ENCODE peak calls at places on chromosomes 11 and 22, in seven cellular contexts. One of them, this sample, is unnamed. For H3K4me1, the result is how much of the 10 kb centered on the place peaks cover.

GRCh38 chr22:32745251-32745995 is 56.1 kb upstream of the TIMP3 start:
- DNase-seq in suprapubic skin: peak
- DNase-seq in heart left ventricle: peak
- DNase-seq in mammary epithelial cell: peak
- DNase-seq in thoracic aorta: no peak
- DNase-seq in fibroblast of lung: peak
- DNase-seq in RWPE2: peak
- DNase-seq in this sample: peak

GRCh38 chr11:68028802-68029475 is 1.5 kb upstream of the NDUFS8 start:
- DNase-seq in suprapubic skin: no peak
- DNase-seq in heart left ventricle: no peak
- DNase-seq in mammary epithelial cell: peak
- DNase-seq in thoracic aorta: no peak
- DNase-seq in fibroblast of lung: peak
- DNase-seq in RWPE2: no peak
- DNase-seq in this sample: no peak

GRCh38 chr11:68441466-68442230 is 18.9 kb upstream of the PPP6R3 start:
- DNase-seq in suprapubic skin: no peak
- DNase-seq in heart left ventricle: no peak
- DNase-seq in mammary epithelial cell: no peak
- DNase-seq in thoracic aorta: no peak
- DNase-seq in fibroblast of lung: peak
- DNase-seq in RWPE2: no peak
- DNase-seq in this sample: no peak

GRCh38 chr11:46247090-46247489 is 30.4 kb upstream of the CREB3L1 start:
- DNase-seq in suprapubic skin: no peak
- DNase-seq in heart left ventricle: no peak
- DNase-seq in mammary epithelial cell: peak
- DNase-seq in thoracic aorta: no peak
- DNase-seq in fibroblast of lung: peak
- DNase-seq in RWPE2: no peak
- DNase-seq in this sample: no peak

GRCh38 chr22:46107753-46108563 is 42.4 kb upstream of the PPARA start:
- DNase-seq in suprapubic skin: no peak
- DNase-seq in heart left ventricle: no peak
- DNase-seq in mammary epithelial cell: peak
- DNase-seq in thoracic aorta: no peak
- DNase-seq in fibroblast of lung: no peak
- DNase-seq in RWPE2: no peak
- DNase-seq in this sample: no peak

GRCh38 chr11:29018631-29019030 is 910.4 kb downstream of the METTL15 start:
- DNase-seq in suprapubic skin: no peak
- DNase-seq in heart left ventricle: no peak
- DNase-seq in mammary epithelial cell: peak
- DNase-seq in thoracic aorta: no peak
- DNase-seq in fibroblast of lung: peak
- DNase-seq in RWPE2: no peak
- DNase-seq in this sample: no peak

GRCh38 chr11:91946397-91947090 is 278.1 kb upstream of the FAT3 start:
- DNase-seq in suprapubic skin: no peak
- DNase-seq in heart left ventricle: no peak
- DNase-seq in mammary epithelial cell: peak
- DNase-seq in thoracic aorta: no peak
- DNase-seq in fibroblast of lung: peak
- DNase-seq in RWPE2: no peak
- DNase-seq in this sample: no peak

GRCh38 chr22:20243545-20244249 is 24.4 kb downstream of the RTN4R start:
- DNase-seq in suprapubic skin: no peak
- DNase-seq in heart left ventricle: peak
- DNase-seq in mammary epithelial cell: peak
- DNase-seq in thoracic aorta: no peak
- DNase-seq in fibroblast of lung: peak
- DNase-seq in RWPE2: no peak
- DNase-seq in this sample: no peak

GRCh38 chr11:68775951-68776388 is 24.6 kb upstream of the TESMIN start:
- DNase-seq in suprapubic skin: no peak
- DNase-seq in heart left ventricle: no peak
- DNase-seq in mammary epithelial cell: peak
- DNase-seq in thoracic aorta: no peak
- DNase-seq in fibroblast of lung: no peak
- DNase-seq in RWPE2: no peak
- DNase-seq in this sample: peak

GRCh38 chr11:65894034-65894591 is 3.6 kb downstream of the CCDC85B start:
- DNase-seq in suprapubic skin: peak
- DNase-seq in heart left ventricle: peak
- DNase-seq in mammary epithelial cell: no peak
- DNase-seq in thoracic aorta: no peak
- DNase-seq in fibroblast of lung: no peak
- DNase-seq in RWPE2: no peak
- DNase-seq in this sample: no peak

GRCh38 chr11:17012712-17013547 is 1.3 kb downstream of the PLEKHA7 start:
- DNase-seq in suprapubic skin: peak
- DNase-seq in heart left ventricle: peak
- DNase-seq in mammary epithelial cell: peak
- DNase-seq in thoracic aorta: no peak
- DNase-seq in fibroblast of lung: peak
- DNase-seq in RWPE2: peak
- DNase-seq in this sample: peak

GRCh38 chr11:94740083-94740974 is 27.8 kb upstream of the AMOTL1 start:
- DNase-seq in suprapubic skin: no peak
- DNase-seq in heart left ventricle: peak
- DNase-seq in mammary epithelial cell: no peak
- DNase-seq in thoracic aorta: peak
- DNase-seq in fibroblast of lung: peak
- DNase-seq in RWPE2: no peak
- DNase-seq in this sample: no peak
- H3K4me3 ChIP-seq in suprapubic skin: peak
- H3K4me3 ChIP-seq in heart left ventricle: peak
- H3K4me3 ChIP-seq in mammary epithelial cell: peak
- H3K4me3 ChIP-seq in thoracic aorta: peak
- H3K4me3 ChIP-seq in fibroblast of lung: peak
- H3K4me3 ChIP-seq in RWPE2: peak
- H3K4me3 ChIP-seq in this sample: no peak

GRCh38 chr11:111421251-111421650 is 42.2 kb upstream of the POU2AF1 start:
- DNase-seq in suprapubic skin: no peak
- DNase-seq in heart left ventricle: no peak
- DNase-seq in mammary epithelial cell: no peak
- DNase-seq in thoracic aorta: no peak
- DNase-seq in fibroblast of lung: no peak
- DNase-seq in RWPE2: no peak
- DNase-seq in this sample: no peak

GRCh38 chr11:111419181-111419580 is 40.1 kb upstream of the POU2AF1 start:
- DNase-seq in suprapubic skin: no peak
- DNase-seq in heart left ventricle: no peak
- DNase-seq in mammary epithelial cell: no peak
- DNase-seq in thoracic aorta: no peak
- DNase-seq in fibroblast of lung: no peak
- DNase-seq in RWPE2: no peak
- DNase-seq in this sample: no peak

GRCh38 chr11:111423250-111423615 is 44.2 kb upstream of the POU2AF1 start:
- DNase-seq in suprapubic skin: no peak
- DNase-seq in heart left ventricle: no peak
- DNase-seq in mammary epithelial cell: no peak
- DNase-seq in thoracic aorta: no peak
- DNase-seq in fibroblast of lung: no peak
- DNase-seq in RWPE2: no peak
- DNase-seq in this sample: no peak

GRCh38 chr11:111419641-111420327 is 40.7 kb upstream of the POU2AF1 start:
- DNase-seq in suprapubic skin: no peak
- DNase-seq in heart left ventricle: no peak
- DNase-seq in mammary epithelial cell: no peak
- DNase-seq in thoracic aorta: peak
- DNase-seq in fibroblast of lung: no peak
- DNase-seq in RWPE2: no peak
- DNase-seq in this sample: no peak

GRCh38 chr11:111422494-111423249 is 43.6 kb upstream of the POU2AF1 start:
- DNase-seq in suprapubic skin: no peak
- DNase-seq in heart left ventricle: no peak
- DNase-seq in mammary epithelial cell: no peak
- DNase-seq in thoracic aorta: no peak
- DNase-seq in fibroblast of lung: peak
- DNase-seq in RWPE2: no peak
- DNase-seq in this sample: peak
- TF ChIP-seq CTCF in suprapubic skin: peak
- TF ChIP-seq CTCF in heart left ventricle: peak
- TF ChIP-seq CTCF in mammary epithelial cell: peak
- TF ChIP-seq CTCF in thoracic aorta: peak
- TF ChIP-seq CTCF in fibroblast of lung: peak
- TF ChIP-seq CTCF in RWPE2: peak
- TF ChIP-seq CTCF in this sample: peak

DNA sequence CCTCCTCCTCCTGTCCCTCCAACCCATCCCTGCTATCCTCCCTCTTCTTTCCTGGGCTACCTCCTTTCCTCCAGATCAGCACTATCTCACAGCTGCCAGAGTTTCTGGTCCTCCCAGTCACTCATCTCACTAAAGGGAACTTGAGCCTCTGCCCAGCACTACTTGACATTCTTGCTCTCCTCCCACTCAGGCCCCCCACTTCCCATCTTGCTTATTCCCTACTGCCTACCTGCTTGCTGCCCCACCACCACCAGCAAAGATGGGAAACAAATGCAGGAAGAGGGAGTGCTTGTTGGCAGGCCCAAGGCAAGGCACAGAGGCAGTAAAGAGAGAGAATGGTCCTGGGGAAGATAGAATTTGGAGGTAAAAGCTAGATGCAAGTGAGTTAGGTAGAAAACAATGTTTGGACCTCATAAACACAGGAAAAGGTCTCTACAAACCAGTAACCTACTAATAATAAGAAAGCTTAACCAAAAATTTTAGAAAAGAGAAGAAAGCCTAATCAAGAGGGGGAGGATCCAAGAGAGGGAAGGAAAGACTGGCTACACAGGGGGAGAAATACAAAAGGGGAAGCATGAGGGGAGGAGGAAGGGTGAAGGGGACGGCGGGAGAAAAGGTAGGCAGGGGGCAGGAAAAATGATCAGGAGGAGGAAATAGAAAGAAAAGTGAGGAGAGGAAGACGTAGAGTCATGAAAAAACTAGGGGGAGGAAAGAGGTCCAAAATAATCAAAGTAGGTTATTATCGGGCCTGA is 63.6 kb downstream of the PAK1 start:
- DNase-seq in suprapubic skin: no peak
- DNase-seq in heart left ventricle: no peak
- DNase-seq in mammary epithelial cell: no peak
- DNase-seq in thoracic aorta: no peak
- DNase-seq in fibroblast of lung: no peak
- DNase-seq in RWPE2: no peak
- DNase-seq in this sample: no peak
- H3K4me1 ChIP-seq in suprapubic skin: under half
- H3K4me1 ChIP-seq in heart left ventricle: under half
- H3K4me1 ChIP-seq in mammary epithelial cell: under half
- H3K4me1 ChIP-seq in thoracic aorta: under half
- H3K4me1 ChIP-seq in fibroblast of lung: under half
- H3K4me1 ChIP-seq in RWPE2: under half
- H3K4me1 ChIP-seq in this sample: under half

DNA sequence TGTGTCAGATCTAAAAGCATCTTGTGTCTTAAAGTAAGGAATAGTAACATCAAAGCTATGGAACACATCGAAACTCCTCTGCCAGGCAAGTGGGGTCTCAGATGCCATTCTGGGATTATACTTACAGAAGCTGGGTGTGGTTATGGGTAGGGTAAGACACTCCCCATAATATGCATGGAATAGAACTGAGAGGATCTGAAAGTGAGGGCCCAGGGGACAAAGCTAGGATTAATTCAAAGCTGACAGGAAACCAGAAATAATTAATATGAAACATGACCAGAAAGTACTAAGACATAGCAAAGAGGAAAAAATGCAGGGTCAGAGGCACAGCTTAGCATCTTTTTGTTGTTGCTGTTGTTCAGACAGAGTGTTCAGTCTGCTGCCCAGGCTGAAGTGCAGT is 40.2 kb upstream of the EED start:
- DNase-seq in suprapubic skin: no peak
- DNase-seq in heart left ventricle: no peak
- DNase-seq in mammary epithelial cell: no peak
- DNase-seq in thoracic aorta: no peak
- DNase-seq in fibroblast of lung: no peak
- DNase-seq in RWPE2: no peak
- DNase-seq in this sample: no peak
- H3K4me3 ChIP-seq in suprapubic skin: no peak
- H3K4me3 ChIP-seq in heart left ventricle: no peak
- H3K4me3 ChIP-seq in mammary epithelial cell: no peak
- H3K4me3 ChIP-seq in thoracic aorta: no peak
- H3K4me3 ChIP-seq in fibroblast of lung: no peak
- H3K4me3 ChIP-seq in RWPE2: no peak
- H3K4me3 ChIP-seq in this sample: no peak

GRCh38 chr22:31742682-31743081 is 7.2 kb downstream of the PRR14L start:
- DNase-seq in suprapubic skin: no peak
- DNase-seq in heart left ventricle: no peak
- DNase-seq in mammary epithelial cell: no peak
- DNase-seq in thoracic aorta: no peak
- DNase-seq in fibroblast of lung: no peak
- DNase-seq in RWPE2: no peak
- DNase-seq in this sample: no peak

GRCh38 chr22:31742115-31742514 is 7.8 kb downstream of the PRR14L start:
- DNase-seq in suprapubic skin: no peak
- DNase-seq in heart left ventricle: no peak
- DNase-seq in mammary epithelial cell: no peak
- DNase-seq in thoracic aorta: no peak
- DNase-seq in fibroblast of lung: no peak
- DNase-seq in RWPE2: no peak
- DNase-seq in this sample: no peak

GRCh38 chr22:31739795-31740201 is 10.1 kb downstream of the PRR14L start:
- DNase-seq in suprapubic skin: no peak
- DNase-seq in heart left ventricle: no peak
- DNase-seq in mammary epithelial cell: no peak
- DNase-seq in thoracic aorta: no peak
- DNase-seq in fibroblast of lung: no peak
- DNase-seq in RWPE2: no peak
- DNase-seq in this sample: no peak

GRCh38 chr22:31747441-31747840 is 2.5 kb downstream of the PRR14L start:
- DNase-seq in suprapubic skin: no peak
- DNase-seq in heart left ventricle: no peak
- DNase-seq in mammary epithelial cell: no peak
- DNase-seq in thoracic aorta: no peak
- DNase-seq in fibroblast of lung: no peak
- DNase-seq in RWPE2: no peak
- DNase-seq in this sample: no peak

GRCh38 chr22:31743871-31744270 is 6.1 kb downstream of the PRR14L start:
- DNase-seq in suprapubic skin: no peak
- DNase-seq in heart left ventricle: no peak
- DNase-seq in mammary epithelial cell: no peak
- DNase-seq in thoracic aorta: no peak
- DNase-seq in fibroblast of lung: no peak
- DNase-seq in RWPE2: no peak
- DNase-seq in this sample: no peak
- TF ChIP-seq CTCF in suprapubic skin: no peak
- TF ChIP-seq CTCF in heart left ventricle: no peak
- TF ChIP-seq CTCF in mammary epithelial cell: no peak
- TF ChIP-seq CTCF in thoracic aorta: no peak
- TF ChIP-seq CTCF in fibroblast of lung: no peak
- TF ChIP-seq CTCF in RWPE2: no peak
- TF ChIP-seq CTCF in this sample: no peak

This sample was measured in Caco-2.